ENCODE peak calls at places on chromosomes 2 and 18, in five cellular contexts. O, F, H, D and L are unnamed samples.

GRCh38 chr2:36861896-36862295 is 104.4 kb downstream of the STRN start:
- DNase-seq in O (no peak), F (no peak), H (no peak), D (no peak), L (no peak)

GRCh38 chr2:143716527-143716926 is 587.3 kb downstream of the ARHGAP15 start:
- DNase-seq in O (no peak), F (no peak), H (no peak), D (no peak), L (no peak)

GRCh38 chr2:8469709-8470493 is 212.0 kb upstream of the ID2 start:
- DNase-seq in O (no peak), F (no peak), H (no peak), D (no peak), L (no peak)

GRCh38 chr2:222797871-222798270 is 63.0 kb upstream of the ACSL3 start:
- DNase-seq in O (no peak), F (no peak), H (no peak), D (no peak), L (no peak)

GRCh38 chr18:49566985-49567384 is 5.1 kb downstream of the LIPG start:
- DNase-seq in O (no peak), F (no peak), H (no peak), D (no peak), L (no peak)

GRCh38 chr2:10022464-10022863 is 20.9 kb upstream of the KLF11 start:
- DNase-seq in O (no peak), F (no peak), H (no peak), D (no peak), L (no peak)

GRCh38 chr2:217413193-217413592 is 553.3 kb upstream of the TNP1 start:
- DNase-seq in O (no peak), F (no peak), H (no peak), D (no peak), L (no peak)

GRCh38 chr2:20544093-20544747 is 97.3 kb downstream of the RHOB start:
- DNase-seq in O (no peak), F (no peak), H (no peak), D (no peak), L (no peak)

GRCh38 chr2:15762449-15762848 is 170.8 kb downstream of the DDX1 start:
- DNase-seq in O (no peak), F (no peak), H (no peak), D (no peak), L (no peak)

GRCh38 chr2:178513876-178514275 is 33.6 kb downstream of the PLEKHA3 start:
- DNase-seq in O (no peak), F (no peak), H (no peak), D (no peak), L (peak)

GRCh38 chr18:58541137-58541788 is 87.6 kb downstream of the ALPK2 start:
- DNase-seq in O (no peak), F (no peak), H (peak), D (peak), L (peak)

GRCh38 chr2:64222351-64222750 is 78.1 kb upstream of the PELI1 start:
- DNase-seq in O (no peak), F (no peak), H (no peak), D (no peak), L (peak)

GRCh38 chr2:197179744-197180498 is 130.7 kb downstream of the ANKRD44 start:
- DNase-seq in O (no peak), F (no peak), H (no peak), D (no peak), L (peak)

GRCh38 chr2:176139170-176139611 is 9.7 kb downstream of the HOXD8 start:
- DNase-seq in O (no peak), F (no peak), H (no peak), D (peak), L (no peak)

GRCh38 chr2:176140520-176141317 is 10.6 kb upstream of the HOXD4 start:
- DNase-seq in O (peak), F (peak), H (peak), D (peak), L (peak)

GRCh38 chr2:176140130-176140519 is 10.6 kb downstream of the HOXD8 start:
- DNase-seq in O (no peak), F (no peak), H (no peak), D (no peak), L (no peak)

GRCh38 chr2:176138526-176139169 is 9.1 kb downstream of the HOXD8 start:
- DNase-seq in O (no peak), F (no peak), H (no peak), D (peak), L (no peak)

GRCh38 chr2:176139621-176140020 is 10.1 kb downstream of the HOXD8 start:
- DNase-seq in O (no peak), F (no peak), H (no peak), D (no peak), L (no peak)
- TF ChIP-seq MAFK in O (no peak), F (no peak), H (no peak), D (no peak), L (no peak)

GRCh38 chr2:96408631-96409542 is 73.3 kb downstream of the NCAPH start:
- DNase-seq in O (no peak), F (peak), H (no peak), D (no peak), L (peak)
- TF ChIP-seq POLR2A in O (no peak), F (no peak), H (no peak), D (no peak), L (no peak)

GRCh38 chr2:71154279-71154678 is 23.8 kb downstream of the MPHOSPH10 start:
- DNase-seq in O (no peak), F (no peak), H (no peak), D (no peak), L (no peak)

GRCh38 chr2:71153585-71153984 is 23.2 kb downstream of the MPHOSPH10 start:
- DNase-seq in O (no peak), F (no peak), H (no peak), D (no peak), L (no peak)

GRCh38 chr2:71156531-71156930 is 26.1 kb downstream of the MPHOSPH10 start:
- DNase-seq in O (no peak), F (no peak), H (no peak), D (no peak), L (peak)

GRCh38 chr2:71155846-71156245 is 25.4 kb downstream of the MPHOSPH10 start:
- DNase-seq in O (no peak), F (no peak), H (no peak), D (no peak), L (no peak)

GRCh38 chr2:71154798-71155197 is 24.4 kb downstream of the MPHOSPH10 start:
- DNase-seq in O (peak), F (peak), H (peak), D (no peak), L (no peak)
- TF ChIP-seq CTCF in O (no peak), F (peak), H (peak), D (peak), L (no peak)

DNA sequence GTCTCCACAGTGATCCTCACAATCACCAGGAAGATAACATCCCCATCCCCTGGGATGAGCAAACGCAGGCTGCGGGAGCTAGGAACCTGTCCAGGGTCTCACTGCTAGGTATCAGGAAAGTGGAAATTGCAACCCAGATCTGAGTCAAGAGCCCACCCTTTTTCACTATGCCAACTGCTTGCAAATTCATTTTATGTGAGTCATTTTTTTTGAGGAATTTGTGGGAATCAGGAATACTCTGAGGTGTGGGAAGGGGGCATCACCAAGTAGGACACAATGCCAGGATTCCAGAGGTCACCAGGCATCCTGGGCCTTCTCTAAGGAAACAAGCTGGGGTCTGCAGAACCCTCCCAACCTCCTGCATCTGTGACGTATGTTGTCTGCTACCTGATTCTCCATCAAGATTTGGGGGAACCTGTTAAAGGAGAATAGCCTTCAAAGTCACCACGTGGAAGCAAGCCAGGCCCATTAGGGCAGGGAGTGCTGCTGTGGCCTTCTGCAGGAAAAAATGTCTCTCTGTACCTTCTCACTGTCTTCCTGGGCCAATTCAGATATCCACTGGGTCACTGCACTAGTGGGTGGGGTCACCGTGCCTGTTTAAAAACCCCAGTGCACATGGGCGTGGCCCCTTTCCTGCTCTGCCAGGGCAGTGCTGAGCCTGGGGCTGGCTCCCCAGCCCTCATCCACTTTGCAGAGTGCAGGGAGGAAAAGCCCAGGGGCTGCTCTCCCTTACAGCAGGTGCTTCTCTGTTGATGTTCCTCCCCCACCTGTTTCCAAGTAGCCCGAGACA is 50.2 kb downstream of the MCFD2 start:
- DNase-seq in O (no peak), F (no peak), H (no peak), D (no peak), L (no peak)
- TF ChIP-seq MAFK in O (no peak), F (no peak), H (no peak), D (no peak), L (no peak)